ENCODE peak calls at places on chromosomes 5 and 9, in ten cellular contexts. Y, Z, J, B, S, M, W, X, D and T are unnamed samples.
A peak's percentile ranks its signal among the peaks of the same experiment; 100 is the strongest.

GRCh38 chr9:137276757-137277328 is 683 bp upstream of the TOR4A start:
- DNase-seq in Y (peak; percentile 51), Z (no peak), J (peak; percentile 59), B (no peak), S (no peak), M (peak; percentile 95), W (no peak), X (peak; percentile 88), D (no peak), T (peak; percentile 38)

GRCh38 chr5:83632874-83633273 is 87.8 kb downstream of the HAPLN1 start:
- DNase-seq in Y (peak; percentile 58), Z (no peak), J (peak; percentile 22), B (no peak), S (no peak), M (no peak), W (no peak), X (no peak), D (peak; percentile 34), T (peak; percentile 84)

GRCh38 chr5:35066260-35066795 is 18.6 kb upstream of the AGXT2 start:
- DNase-seq in Y (no peak), Z (no peak), J (no peak), B (no peak), S (no peak), M (no peak), W (no peak), X (peak; percentile 43), D (no peak), T (no peak)

GRCh38 chr5:148978370-148979103 is 84.3 kb downstream of the SH3TC2 start:
- DNase-seq in Y (no peak), Z (no peak), J (no peak), B (no peak), S (no peak), M (no peak), W (no peak), X (no peak), D (no peak), T (no peak)

GRCh38 chr5:40198736-40199135 is 481.0 kb upstream of the PTGER4 start:
- DNase-seq in Y (peak; percentile 50), Z (no peak), J (no peak), B (no peak), S (no peak), M (no peak), W (no peak), X (no peak), D (no peak), T (no peak)

GRCh38 chr5:120101771-120102170 is 362.3 kb upstream of the PRR16 start:
- DNase-seq in Y (no peak), Z (no peak), J (no peak), B (no peak), S (no peak), M (no peak), W (no peak), X (no peak), D (no peak), T (no peak)

GRCh38 chr5:32027717-32028321 is 146.3 kb downstream of the GOLPH3 start:
- DNase-seq in Y (peak; percentile 100), Z (no peak), J (peak; percentile 90), B (peak; percentile 47), S (peak; percentile 32), M (no peak), W (no peak), X (peak; percentile 98), D (peak; percentile 62), T (peak; percentile 97)

GRCh38 chr5:42404366-42404765 is 18.9 kb upstream of the GHR start:
- DNase-seq in Y (peak; percentile 58), Z (no peak), J (no peak), B (no peak), S (no peak), M (no peak), W (no peak), X (no peak), D (no peak), T (no peak)

GRCh38 chr9:99072040-99072394 is 32.9 kb upstream of the TGFBR1 start:
- DNase-seq in Y (no peak), Z (no peak), J (no peak), B (no peak), S (no peak), M (no peak), W (no peak), X (no peak), D (no peak), T (no peak)

GRCh38 chr5:1120236-1120999 is 8.6 kb upstream of the SLC12A7 start:
- DNase-seq in Y (no peak), Z (no peak), J (no peak), B (no peak), S (no peak), M (no peak), W (no peak), X (no peak), D (no peak), T (no peak)

GRCh38 chr5:9617191-9617590 is 13.0 kb downstream of the TAS2R1 start:
- DNase-seq in Y (no peak), Z (no peak), J (no peak), B (no peak), S (no peak), M (no peak), W (no peak), X (no peak), D (no peak), T (no peak)

GRCh38 chr5:90233496-90233895 is 176.1 kb downstream of the CETN3 start:
- DNase-seq in Y (no peak), Z (no peak), J (no peak), B (no peak), S (no peak), M (no peak), W (no peak), X (no peak), D (no peak), T (no peak)

GRCh38 chr9:15935661-15936315 is 382.9 kb downstream of the CCDC171 start:
- DNase-seq in Y (peak; percentile 66), Z (peak; percentile 85), J (peak; percentile 21), B (no peak), S (no peak), M (no peak), W (no peak), X (no peak), D (no peak), T (no peak)

GRCh38 chr9:78443946-78444345 is 147.0 kb downstream of the PSAT1 start:
- DNase-seq in Y (peak; percentile 29), Z (no peak), J (no peak), B (no peak), S (no peak), M (no peak), W (no peak), X (no peak), D (no peak), T (no peak)

GRCh38 chr5:37198066-37198465 is 51.1 kb downstream of the CPLANE1 start:
- DNase-seq in Y (no peak), Z (no peak), J (no peak), B (no peak), S (no peak), M (no peak), W (no peak), X (no peak), D (no peak), T (no peak)